ENCODE peak calls at places on chromosome 20, in five cellular contexts. P, X, Z, M and L are unnamed samples.
A peak's percentile ranks its signal among the peaks of the same experiment; 100 is the strongest.

GRCh38 chr20:4256886-4257285 is 241.5 kb upstream of the RNF24 start:
- DNase-seq in M (no peak), X (no peak), Z (no peak), P (no peak), L (no peak)

GRCh38 chr20:10519361-10520048 is 84.4 kb downstream of the SLX4IP start:
- DNase-seq in P (peak; percentile 55), Z (no peak), X (no peak), M (no peak), L (no peak)

GRCh38 chr20:19460386-19460785 is 247.9 kb downstream of the SLC24A3 start:
- DNase-seq in X (no peak), Z (no peak), P (no peak), M (no peak), L (no peak)

GRCh38 chr20:50460608-50461268 is 49.4 kb upstream of the PTPN1 start:
- DNase-seq in P (no peak), X (peak; percentile 78), Z (peak; percentile 89), M (peak; percentile 87), L (peak; percentile 62)

GRCh38 chr20:56223352-56223751 is 25.2 kb upstream of the MC3R start:
- DNase-seq in P (no peak), M (no peak), Z (no peak), X (no peak), L (no peak)

GRCh38 chr20:54350415-54350814 is 125.0 kb upstream of the DOK5 start:
- DNase-seq in P (no peak), M (no peak), X (no peak), Z (no peak), L (no peak)

GRCh38 chr20:42441196-42441861 is 748.4 kb downstream of the PTPRT start:
- DNase-seq in P (no peak), Z (no peak), X (no peak), M (no peak), L (no peak)

GRCh38 chr20:18728165-18728866 is 85.3 kb upstream of the SCP2D1 start:
- DNase-seq in M (no peak), P (no peak), Z (no peak), X (no peak), L (peak; percentile 14)

GRCh38 chr20:38651562-38651961 is 50.0 kb downstream of the ARHGAP40 start:
- DNase-seq in P (no peak), X (no peak), Z (no peak), M (no peak), L (no peak)

GRCh38 chr20:9467995-9468394 is 46.4 kb upstream of the LAMP5 start:
- DNase-seq in Z (no peak), X (peak; percentile 8), M (no peak), P (no peak), L (no peak)

GRCh38 chr20:34296468-34296867 is 6.7 kb downstream of the AHCY start:
- DNase-seq in Z (no peak), M (no peak), X (no peak), P (no peak), L (no peak)

GRCh38 chr20:50339196-50339901 is 148.7 kb downstream of the CEBPB start:
- DNase-seq in Z (no peak), P (no peak), M (no peak), X (no peak), L (no peak)

GRCh38 chr20:47027042-47027441 is 132.4 kb downstream of the EYA2 start:
- DNase-seq in Z (no peak), M (no peak), P (no peak), X (no peak), L (no peak)

GRCh38 chr20:37920270-37920669 is 17.3 kb downstream of the VSTM2L start:
- DNase-seq in P (no peak), M (no peak), Z (no peak), X (no peak), L (no peak)

GRCh38 chr20:46879386-46879785 is 15.3 kb upstream of the EYA2 start:
- DNase-seq in M (no peak), Z (no peak), P (no peak), X (no peak), L (no peak)

GRCh38 chr20:36399147-36399968 is 93.2 kb downstream of the DLGAP4 start:
- DNase-seq in P (no peak), Z (peak; percentile 79), M (peak; percentile 41), X (peak; percentile 83), L (peak; percentile 63)

GRCh38 chr20:63895886-63896135 is 885 bp downstream of the DNAJC5 start:
- DNase-seq in Z (no peak), P (no peak), M (no peak), X (no peak), L (no peak)

GRCh38 chr20:37526238-37526838 is 1.3 kb downstream of the BLCAP start:
- DNase-seq in X (peak; percentile 81), P (no peak), M (no peak), Z (peak; percentile 51), L (no peak)